ENCODE peak calls at places on chromosomes 3 and 15, in seven cellular contexts. H is GM23338; K is HFF-Myc; V is OCI-M1; L is left ventricle myocardium inferior; B is stimulated activated naive CD8-positive, alpha-beta T cell treated with anti-CD3 and anti-CD28 coated beads, Interleukin-15, amount 100 ng/mL, for 72 hours; M is dermis blood vessel endothelial cell. I is an unnamed sample.

GRCh38 chr15:29812384-29812694 is 9.9 kb downstream of the TJP1 start:
- DNase-seq in H (peak), K (no peak), V (no peak), L (no peak), B (no peak), M (peak), I (no peak)

GRCh38 chr3:141561426-141562034 is 74.7 kb downstream of the RASA2 start:
- DNase-seq in H (peak), K (peak), V (peak), L (no peak), B (peak), M (peak), I (no peak)

GRCh38 chr3:61960976-61961375 is 399.6 kb downstream of the PTPRG start:
- DNase-seq in H (no peak), K (no peak), V (no peak), L (no peak), B (no peak), M (no peak), I (no peak)

GRCh38 chr3:18648163-18648562 is 223.0 kb upstream of the SATB1 start:
- DNase-seq in H (no peak), K (no peak), V (peak), L (no peak), B (no peak), M (no peak), I (no peak)

GRCh38 chr15:44468713-44469385 is 41.4 kb downstream of the CTDSPL2 start:
- DNase-seq in H (no peak), K (peak), V (no peak), L (no peak), B (no peak), M (peak), I (no peak)

GRCh38 chr3:127071597-127072001 is 88.7 kb downstream of the PLXNA1 start:
- DNase-seq in H (no peak), K (no peak), V (no peak), L (no peak), B (no peak), M (no peak), I (no peak)

GRCh38 chr3:65779393-65779792 is 259.3 kb downstream of the MAGI1 start:
- DNase-seq in H (no peak), K (no peak), V (no peak), L (no peak), B (no peak), M (no peak), I (no peak)

GRCh38 chr3:12484983-12485327 is 675 bp downstream of the TSEN2 start:
- DNase-seq in H (peak), K (no peak), V (no peak), L (no peak), B (no peak), M (no peak), I (no peak)

GRCh38 chr3:170737763-170738162 is 132.2 kb downstream of the RPL22L1 start:
- DNase-seq in H (no peak), K (no peak), V (no peak), L (no peak), B (no peak), M (no peak), I (no peak)

GRCh38 chr3:73401616-73402265 is 223.0 kb downstream of the PDZRN3 start:
- DNase-seq in H (no peak), K (no peak), V (no peak), L (peak), B (no peak), M (no peak), I (no peak)

GRCh38 chr3:112582242-112582874 is 20.5 kb downstream of the SLC35A5 start:
- DNase-seq in H (peak), K (no peak), V (peak), L (no peak), B (no peak), M (peak), I (peak)

GRCh38 chr15:43292375-43293078 is 25.8 kb upstream of the TGM5 start:
- DNase-seq in H (no peak), K (no peak), V (no peak), L (no peak), B (no peak), M (no peak), I (no peak)

GRCh38 chr3:30076899-30077298 is 529.5 kb upstream of the TGFBR2 start:
- DNase-seq in H (no peak), K (no peak), V (no peak), L (no peak), B (no peak), M (no peak), I (no peak)

GRCh38 chr15:52103217-52104207 is 9.1 kb downstream of the BCL2L10 start:
- DNase-seq in H (no peak), K (peak), V (no peak), L (no peak), B (no peak), M (peak), I (no peak)

GRCh38 chr3:72591522-72592421 is 256.5 kb downstream of the SHQ1 start:
- DNase-seq in H (peak), K (peak), V (peak), L (peak), B (no peak), M (no peak), I (peak)

GRCh38 chr3:152961323-152961722 is 126.4 kb downstream of the P2RY1 start:
- DNase-seq in H (peak), K (no peak), V (peak), L (no peak), B (no peak), M (peak), I (no peak)

GRCh38 chr3:158725348-158725966 is 6.8 kb downstream of the RARRES1 start:
- DNase-seq in H (no peak), K (peak), V (no peak), L (no peak), B (no peak), M (peak), I (no peak)

GRCh38 chr3:186807231-186807630 is 949 bp upstream of the RFC4 start:
- DNase-seq in H (no peak), K (no peak), V (peak), L (no peak), B (no peak), M (peak), I (no peak)

GRCh38 chr15:55846108-55846707 is 103.3 kb upstream of the PRTG start:
- DNase-seq in H (peak), K (peak), V (peak), L (no peak), B (peak), M (peak), I (peak)

GRCh38 chr3:40843851-40844548 is 319.2 kb downstream of the ZNF621 start:
- DNase-seq in H (peak), K (no peak), V (peak), L (no peak), B (no peak), M (peak), I (no peak)

GRCh38 chr15:41935566-41936020 is 36.8 kb downstream of the EHD4 start:
- DNase-seq in H (no peak), K (no peak), V (no peak), L (no peak), B (peak), M (no peak), I (no peak)

GRCh38 chr3:16102905-16103364 is 71.5 kb upstream of the GALNT15 start:
- DNase-seq in H (no peak), K (no peak), V (no peak), L (no peak), B (no peak), M (no peak), I (no peak)

GRCh38 chr3:151901282-151901945 is 28.0 kb downstream of the SUCNR1 start:
- DNase-seq in H (no peak), K (no peak), V (no peak), L (no peak), B (no peak), M (peak), I (no peak)

GRCh38 chr3:11477286-11477935 is 166.3 kb downstream of the VGLL4 start:
- DNase-seq in H (peak), K (no peak), V (peak), L (no peak), B (no peak), M (peak), I (no peak)

GRCh38 chr3:123791417-123791816 is 92.7 kb downstream of the MYLK start:
- DNase-seq in H (no peak), K (peak), V (no peak), L (no peak), B (no peak), M (peak), I (no peak)

GRCh38 chr15:96316953-96317629 is 13.4 kb upstream of the NR2F2 start:
- DNase-seq in H (peak), K (no peak), V (peak), L (no peak), B (no peak), M (no peak), I (no peak)

GRCh38 chr3:58296843-58297242 is 9.2 kb upstream of the RPP14 start:
- DNase-seq in H (no peak), K (no peak), V (no peak), L (no peak), B (no peak), M (no peak), I (no peak)

GRCh38 chr3:60013241-60013640 is 963.4 kb upstream of the CFAP20DC start:
- DNase-seq in H (no peak), K (no peak), V (no peak), L (no peak), B (no peak), M (no peak), I (no peak)

GRCh38 chr3:166283856-166284255 is 446.6 kb upstream of the BCHE start:
- DNase-seq in H (no peak), K (no peak), V (peak), L (no peak), B (no peak), M (no peak), I (no peak)

GRCh38 chr3:10517616-10518015 is 12.2 kb upstream of the ATP2B2 start:
- DNase-seq in H (no peak), K (no peak), V (no peak), L (no peak), B (no peak), M (no peak), I (no peak)

GRCh38 chr3:33153782-33154181 is 40.0 kb downstream of the CRTAP start:
- DNase-seq in H (no peak), K (no peak), V (no peak), L (no peak), B (no peak), M (no peak), I (no peak)

GRCh38 chr3:132211896-132212295 is 105.3 kb upstream of the ACP3 start:
- DNase-seq in H (no peak), K (no peak), V (no peak), L (no peak), B (no peak), M (no peak), I (no peak)

GRCh38 chr3:156207802-156208685 is 87.7 kb downstream of the KCNAB1 start:
- DNase-seq in H (no peak), K (no peak), V (no peak), L (no peak), B (no peak), M (peak), I (no peak)

GRCh38 chr3:111249421-111249820 is 177.8 kb downstream of the NECTIN3 start:
- DNase-seq in H (no peak), K (no peak), V (no peak), L (no peak), B (no peak), M (no peak), I (no peak)

GRCh38 chr3:100635273-100635701 is 25.9 kb downstream of the ADGRG7 start:
- DNase-seq in H (no peak), K (no peak), V (peak), L (no peak), B (no peak), M (no peak), I (no peak)

GRCh38 chr3:14297305-14297704 is 105.1 kb upstream of the SLC6A6 start:
- DNase-seq in H (no peak), K (no peak), V (no peak), L (no peak), B (no peak), M (no peak), I (no peak)

GRCh38 chr3:117059054-117059989 is 349.7 kb downstream of the TUSC7 start:
- DNase-seq in H (peak), K (no peak), V (peak), L (no peak), B (no peak), M (peak), I (no peak)